ENCODE peak calls at places on chromosomes 12 and 14, in four cellular contexts. X is H1, E is GM12878, T is HepG2. D is an unnamed sample.

GRCh38 chr14:56185991-56186390 is 67.8 kb downstream of the PELI2 start:
- DNase-seq in X (no peak), E (no peak), T (no peak), D (no peak)

GRCh38 chr12:50567926-50568325 is 63.1 kb downstream of the DIP2B start:
- DNase-seq in X (no peak), E (no peak), T (peak; percentile 40), D (no peak)

GRCh38 chr12:42749239-42749638 is 159.7 kb upstream of the PRICKLE1 start:
- DNase-seq in X (no peak), E (no peak), T (no peak), D (no peak)

GRCh38 chr12:46209914-46210834 is 58.7 kb downstream of the SLC38A1 start:
- DNase-seq in X (no peak), E (peak; percentile 68), T (peak; percentile 11), D (no peak)

GRCh38 chr12:106089935-106090334 is 48.8 kb downstream of the NUAK1 start:
- DNase-seq in X (no peak), E (no peak), T (no peak), D (no peak)

GRCh38 chr12:53777936-53778644 is 26.3 kb upstream of the CISTR start:
- DNase-seq in X (no peak), E (no peak), T (no peak), D (no peak)

GRCh38 chr12:75564398-75564797 is 53.0 kb upstream of the KRR1 start:
- DNase-seq in X (no peak), E (no peak), T (no peak), D (no peak)

GRCh38 chr12:49334226-49334625 is 2.8 kb downstream of the C1QL4 start:
- DNase-seq in X (no peak), E (no peak), T (no peak), D (no peak)

GRCh38 chr12:110888256-110888991 is 32.0 kb downstream of the MYL2 start:
- DNase-seq in X (no peak), E (no peak), T (no peak), D (no peak)

GRCh38 chr12:132030367-132031038 is 80.8 kb downstream of the EP400 start:
- DNase-seq in X (no peak), E (no peak), T (no peak), D (no peak)

GRCh38 chr14:50021261-50021660 is 95.1 kb downstream of the VCPKMT start:
- DNase-seq in X (no peak), E (peak; percentile 32), T (no peak), D (no peak)

GRCh38 chr14:101507306-101508150 is 53.8 kb upstream of the DIO3 start:
- DNase-seq in X (no peak), E (no peak), T (no peak), D (no peak)

GRCh38 chr12:10562306-10562933 is 51.0 kb downstream of the MAGOHB start:
- DNase-seq in X (no peak), E (no peak), T (peak; percentile 16), D (peak; percentile 77)

GRCh38 chr12:2387051-2387834 is 334.5 kb downstream of the CACNA1C start:
- DNase-seq in X (no peak), E (no peak), T (no peak), D (no peak)

GRCh38 chr14:23259412-23259811 is 21.7 kb downstream of the RNF212B start:
- DNase-seq in X (no peak), E (no peak), T (no peak), D (no peak)

GRCh38 chr14:51600658-51601057 is 51.1 kb upstream of the FRMD6 start:
- DNase-seq in X (no peak), E (no peak), T (no peak), D (no peak)

GRCh38 chr12:57420482-57420881 is 10.4 kb downstream of the R3HDM2 start:
- DNase-seq in X (no peak), E (no peak), T (no peak), D (no peak)

GRCh38 chr14:66238969-66239368 is 247.2 kb upstream of the CCDC196 start:
- DNase-seq in X (no peak), E (no peak), T (no peak), D (no peak)

GRCh38 chr12:43118881-43119280 is 433.1 kb downstream of the ADAMTS20 start:
- DNase-seq in X (no peak), E (no peak), T (no peak), D (no peak)

GRCh38 chr12:89070603-89071002 is 281.7 kb downstream of the DUSP6 start:
- DNase-seq in X (no peak), E (no peak), T (no peak), D (no peak)

GRCh38 chr12:57727758-57728395 is 10.7 kb downstream of the AGAP2 start:
- DNase-seq in X (no peak), E (no peak), T (no peak), D (no peak)

GRCh38 chr14:87306770-87307169 is 686.2 kb downstream of the GALC start:
- DNase-seq in X (no peak), E (no peak), T (no peak), D (no peak)

GRCh38 chr12:94699796-94700195 is 49.4 kb upstream of the TMCC3 start:
- DNase-seq in X (no peak), E (no peak), T (no peak), D (no peak)

GRCh38 chr14:100738704-100739131 is 12.0 kb downstream of the DLK1 start:
- DNase-seq in X (no peak), E (no peak), T (no peak), D (no peak)

GRCh38 chr12:46494424-46494823 is 121.9 kb upstream of the SLC38A2 start:
- DNase-seq in X (peak; percentile 25), E (no peak), T (peak; percentile 88), D (peak; percentile 56)

GRCh38 chr12:123062682-123063426 is 82.4 kb downstream of the ARL6IP4 start:
- DNase-seq in X (no peak), E (no peak), T (peak; percentile 91), D (no peak)

GRCh38 chr14:64266206-64266605 is 28.0 kb downstream of the ESR2 start:
- DNase-seq in X (no peak), E (no peak), T (no peak), D (no peak)

GRCh38 chr12:21324551-21324950 is 10.2 kb downstream of the SLCO1A2 start:
- DNase-seq in X (peak; percentile 21), E (no peak), T (no peak), D (peak; percentile 97)

GRCh38 chr12:119179335-119180021 is 747 bp downstream of the HSPB8 start:
- DNase-seq in X (no peak), E (no peak), T (peak; percentile 67), D (peak; percentile 67)

GRCh38 chr12:96255077-96255476 is 60.9 kb downstream of the ELK3 start:
- DNase-seq in X (no peak), E (no peak), T (no peak), D (no peak)

GRCh38 chr14:98886982-98887381 is 385.0 kb downstream of the BCL11B start:
- DNase-seq in X (no peak), E (no peak), T (no peak), D (no peak)

GRCh38 chr12:59600174-59600573 is 4.3 kb downstream of the SLC16A7 start:
- DNase-seq in X (no peak), E (no peak), T (no peak), D (no peak)

GRCh38 chr12:52899338-52900035 is 5.4 kb downstream of the KRT8 start:
- DNase-seq in X (no peak), E (no peak), T (no peak), D (no peak)

GRCh38 chr14:59336078-59336477 is 129.1 kb downstream of the GPR135 start:
- DNase-seq in X (no peak), E (no peak), T (no peak), D (no peak)

GRCh38 chr12:124833693-124834122 is 30.0 kb downstream of the SCARB1 start:
- DNase-seq in X (peak; percentile 70), E (no peak), T (no peak), D (peak; percentile 83)

GRCh38 chr14:20652996-20653975 is 11.8 kb upstream of the OR6S1 start:
- DNase-seq in X (peak; percentile 98), E (peak; percentile 45), T (peak; percentile 32), D (peak; percentile 81)

GRCh38 chr12:12008931-12009611 is 61.7 kb upstream of the BCL2L14 start:
- DNase-seq in X (peak; percentile 78), E (peak; percentile 86), T (no peak), D (peak; percentile 100)

GRCh38 chr14:85250369-85250768 is 279.6 kb upstream of the FLRT2 start:
- DNase-seq in X (peak; percentile 17), E (no peak), T (no peak), D (peak; percentile 27)

GRCh38 chr14:85248881-85249635 is 280.9 kb upstream of the FLRT2 start:
- DNase-seq in X (no peak), E (no peak), T (no peak), D (no peak)

GRCh38 chr14:85243306-85243705 is 286.6 kb upstream of the FLRT2 start:
- DNase-seq in X (no peak), E (no peak), T (no peak), D (no peak)

GRCh38 chr14:85252011-85252410 is 277.9 kb upstream of the FLRT2 start:
- DNase-seq in X (no peak), E (no peak), T (no peak), D (no peak)

GRCh38 chr14:85247071-85247470 is 282.9 kb upstream of the FLRT2 start:
- DNase-seq in X (no peak), E (no peak), T (no peak), D (no peak)
- TF ChIP-seq SUZ12 in X (no peak), E (no peak), T (no peak), D (no peak)

DNA sequence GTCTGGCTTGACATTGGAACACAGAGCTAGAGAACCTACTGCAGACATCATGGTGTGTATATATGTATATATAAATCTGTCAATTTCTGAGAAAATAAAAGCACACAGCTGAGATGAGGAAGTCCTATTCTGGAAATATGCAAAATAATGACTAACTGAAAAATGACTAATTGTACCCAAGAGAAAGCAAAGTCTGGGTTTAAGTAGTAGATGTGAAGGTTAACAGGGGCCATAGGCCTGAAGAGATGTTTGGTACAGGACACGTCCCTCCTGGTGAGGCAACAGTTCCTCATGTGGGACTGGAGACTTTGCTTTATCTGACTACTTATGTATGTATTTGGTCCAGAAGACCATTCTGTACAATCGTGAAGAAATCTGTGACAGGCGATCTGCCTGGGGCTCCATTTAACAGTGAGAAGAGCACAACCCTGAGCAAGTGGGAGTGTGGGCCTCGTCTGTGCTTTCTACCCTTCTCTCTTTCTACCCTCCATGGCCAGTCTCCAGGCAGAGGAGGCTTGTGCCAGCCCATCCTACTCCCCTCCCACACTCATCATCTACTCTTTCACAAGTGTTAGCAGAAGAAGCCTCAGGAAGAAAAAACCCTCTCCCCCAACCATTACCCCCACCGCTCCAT is 67.5 kb downstream of the SLC41A2 start:
- DNase-seq in X (no peak), E (no peak), T (no peak), D (no peak)
- TF ChIP-seq YY1 in X (no peak), E (no peak), T (no peak), D (no peak)

GRCh38 chr14:72243894-72244293 is 311.7 kb downstream of the RGS6 start:
- DNase-seq in X (no peak), E (no peak), T (no peak), D (no peak)
- H3K4me1 ChIP-seq in X (no peaks in the 10 kb centered on the region), E (no peaks in the 10 kb centered on the region), T (no peaks in the 10 kb centered on the region), D (no peaks in the 10 kb centered on the region)

GRCh38 chr14:34199585-34199984 is 248.7 kb upstream of the EGLN3 start:
- DNase-seq in X (no peak), E (no peak), T (no peak), D (no peak)
- TF ChIP-seq SUZ12 in X (no peak), E (no peak), T (no peak), D (no peak)

D was measured in NT2/D1.